ENCODE peak calls at places on chromosome 6, in four cellular contexts. M, F, N and T are unnamed samples.

GRCh38 chr6:166903500-166903899 is 52.9 kb downstream of the RNASET2 start:
- DNase-seq in F (no peak), M (no peak), N (no peak), T (no peak)

GRCh38 chr6:158912591-158912990 is 87.4 kb downstream of the RSPH3 start:
- DNase-seq in N (no peak), M (no peak), F (no peak), T (no peak)

GRCh38 chr6:151068761-151069312 is 170.9 kb upstream of the AKAP12 start:
- DNase-seq in F (peak), M (peak), N (no peak), T (no peak)

GRCh38 chr6:136963259-136963658 is 41.2 kb downstream of the SLC35D3 start:
- DNase-seq in N (no peak), M (no peak), F (no peak), T (no peak)

GRCh38 chr6:17439243-17439993 is 46.0 kb downstream of the CAP2 start:
- DNase-seq in N (no peak), M (peak), F (no peak), T (no peak)

GRCh38 chr6:4794140-4794707 is 18.0 kb downstream of the CDYL start:
- DNase-seq in M (no peak), N (no peak), F (no peak), T (no peak)

GRCh38 chr6:164124986-164125385 is 710.5 kb downstream of the QKI start:
- DNase-seq in F (no peak), N (no peak), M (no peak), T (no peak)

GRCh38 chr6:128017288-128017687 is 116.4 kb upstream of the THEMIS start:
- DNase-seq in N (no peak), F (no peak), M (no peak), T (no peak)

GRCh38 chr6:70257874-70258273 is 45.0 kb downstream of the COL9A1 start:
- DNase-seq in N (no peak), F (no peak), M (no peak), T (no peak)

GRCh38 chr6:16257999-16258708 is 19.8 kb downstream of the GMPR start:
- DNase-seq in N (no peak), F (no peak), M (peak), T (no peak)

GRCh38 chr6:45619994-45620471 is 242.3 kb upstream of the SUPT3H start:
- DNase-seq in N (no peak), M (peak), F (peak), T (no peak)

GRCh38 chr6:116444092-116444491 is 17.1 kb upstream of the CALHM6 start:
- DNase-seq in N (no peak), M (peak), F (no peak), T (no peak)

GRCh38 chr6:41730531-41731436 is 4.6 kb downstream of the TFEB start:
- DNase-seq in M (no peak), N (no peak), F (no peak), T (no peak)

DNA sequence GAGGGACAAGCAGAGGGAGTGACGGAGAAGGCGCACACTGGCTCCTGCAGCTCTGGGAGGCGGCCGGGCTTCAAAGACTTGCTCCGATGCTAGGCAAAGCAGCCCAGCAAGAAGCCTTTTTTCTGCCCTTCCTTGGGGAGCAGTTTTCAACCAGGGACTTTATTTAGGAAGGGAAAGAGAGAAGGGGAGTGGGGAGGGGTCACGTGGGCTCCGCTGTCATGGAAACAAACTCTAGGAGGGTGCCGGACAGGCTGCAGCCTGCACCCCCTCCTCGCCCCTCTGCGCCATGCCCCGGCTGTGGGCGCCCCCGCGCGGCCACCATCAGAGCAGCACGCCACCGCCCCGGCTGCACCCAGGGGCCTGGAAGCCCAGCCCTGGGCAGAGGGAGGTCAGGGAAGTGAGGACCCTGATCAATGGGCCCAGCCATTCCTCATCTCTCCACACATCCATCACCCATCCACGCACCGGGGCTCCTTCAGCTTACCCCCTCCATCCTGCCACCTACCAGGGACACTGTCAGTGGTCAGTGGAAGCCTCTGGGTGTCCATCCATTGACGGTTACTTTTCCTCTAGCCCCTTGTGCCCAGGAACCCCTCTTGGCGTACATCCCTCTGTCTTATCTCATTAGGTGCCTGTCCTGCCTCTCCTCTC is 66.6 kb upstream of the CCDC167 start:
- DNase-seq in F (no peak), N (peak), M (peak), T (peak)
- TF ChIP-seq CTCF in F (peak), N (peak), M (peak), T (no peak)

DNA sequence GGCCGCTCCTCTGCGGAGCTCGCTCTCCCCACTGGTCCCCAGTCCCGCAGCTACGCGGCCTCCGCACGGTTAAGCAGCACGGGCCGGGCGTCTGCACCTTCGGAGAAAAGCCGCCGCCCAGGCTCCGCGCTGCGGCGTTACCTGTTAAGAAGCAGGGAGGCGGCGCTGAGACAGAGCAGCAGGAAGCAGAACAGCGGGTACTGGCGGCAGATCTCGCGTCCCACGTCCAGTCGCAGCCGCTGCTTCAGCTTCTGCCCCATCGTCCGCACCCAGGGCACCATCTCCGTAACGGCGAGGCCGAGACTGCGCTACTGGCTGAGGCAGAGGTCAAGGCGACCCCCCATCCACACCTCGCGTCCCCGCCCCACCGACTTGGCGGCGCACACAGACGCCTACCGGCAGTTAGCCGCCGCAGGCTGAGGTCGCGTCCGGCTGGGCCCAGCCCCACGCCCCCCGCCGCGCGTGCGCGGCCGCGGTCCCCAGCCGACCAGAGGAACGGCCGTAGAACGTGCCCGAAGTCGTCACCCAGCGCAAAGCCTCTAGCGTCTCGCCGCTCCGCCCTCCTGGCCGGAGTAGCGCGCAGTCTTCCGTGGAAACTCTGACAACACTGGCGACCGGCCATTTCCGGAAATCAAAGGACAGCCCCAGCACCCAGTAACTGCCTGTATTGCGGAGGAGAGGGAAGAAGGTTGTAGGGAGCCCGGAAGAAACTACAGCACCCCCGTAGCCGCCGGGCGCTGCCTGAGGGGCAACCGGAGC is at the start of gene SNX14:
- DNase-seq in N (peak), F (peak), M (peak), T (peak)
- TF ChIP-seq CTCF in N (peak), F (no peak), M (no peak), T (no peak)

DNA sequence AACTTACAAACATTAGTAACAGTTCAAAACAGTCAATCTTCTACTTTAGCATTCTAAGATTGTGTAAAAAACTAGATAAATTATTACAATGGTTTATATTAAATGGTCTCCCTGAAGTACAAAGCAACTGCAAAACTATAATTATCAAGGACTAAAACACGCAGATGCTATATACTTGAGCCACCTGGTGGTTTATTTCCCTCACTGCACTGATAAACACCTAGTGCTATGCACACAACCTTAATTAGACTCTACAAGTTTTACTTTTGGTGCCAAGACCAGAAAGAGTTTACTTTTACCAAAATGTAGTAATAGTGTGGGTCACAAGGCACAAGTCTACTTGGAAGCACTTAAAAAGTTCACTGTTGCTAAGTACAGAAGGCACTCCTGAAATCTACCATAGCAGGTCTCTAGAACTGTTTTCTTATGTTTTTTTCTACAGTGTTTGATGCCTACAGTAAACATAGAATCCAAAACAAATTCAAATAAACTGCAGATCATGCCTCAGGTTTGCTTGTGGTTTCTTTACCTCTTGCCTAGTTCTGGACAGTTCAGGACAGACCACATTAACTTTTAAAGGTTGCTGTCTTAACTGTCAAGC is 49.2 kb downstream of the GMDS start:
- DNase-seq in M (peak), F (peak), N (no peak), T (no peak)
- TF ChIP-seq CTCF in M (peak), F (peak), N (peak), T (peak)

DNA sequence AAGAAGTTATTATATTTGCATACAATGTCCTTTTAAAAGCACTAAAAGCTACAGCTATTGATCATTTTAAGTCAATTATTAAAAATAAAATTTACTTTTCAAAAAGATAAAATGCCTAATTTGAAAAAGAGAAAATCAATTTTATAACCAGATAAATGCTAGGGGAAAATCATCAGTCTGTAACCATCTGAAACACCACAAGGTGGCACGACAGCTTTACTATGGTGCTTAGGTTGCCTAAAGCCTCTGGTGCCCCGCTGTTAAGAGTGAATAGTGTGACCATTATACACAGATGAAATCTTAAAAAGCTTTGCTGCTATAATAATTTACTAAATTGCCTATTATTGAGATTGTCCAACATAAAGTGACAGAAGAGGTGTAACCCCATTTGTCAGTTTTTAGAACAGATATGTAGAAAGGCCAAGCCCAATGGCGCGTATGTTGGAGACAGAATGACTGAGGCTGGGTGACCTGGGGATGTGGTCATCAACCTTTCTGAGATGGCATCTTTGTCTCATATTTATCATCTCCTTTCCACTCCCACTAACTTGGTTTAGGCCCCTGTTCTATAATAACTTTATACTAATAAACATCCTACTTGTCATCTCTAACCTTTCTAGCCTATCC is 100.8 kb downstream of the MOXD1 start:
- DNase-seq in N (no peak), F (peak), M (peak), T (no peak)
- TF ChIP-seq CTCF in N (peak), F (peak), M (peak), T (peak)

GRCh38 chr6:122872311-122872710 is 83.3 kb downstream of the SMPDL3A start:
- DNase-seq in F (no peak), N (no peak), M (no peak), T (no peak)

GRCh38 chr6:122868137-122868536 is 79.1 kb downstream of the SMPDL3A start:
- DNase-seq in M (no peak), F (no peak), N (no peak), T (no peak)

GRCh38 chr6:122869437-122870024 is 80.5 kb downstream of the SMPDL3A start:
- DNase-seq in F (peak), N (no peak), M (peak), T (no peak)

GRCh38 chr6:122871079-122871478 is 82.0 kb downstream of the SMPDL3A start:
- DNase-seq in F (peak), N (no peak), M (peak), T (no peak)
- TF ChIP-seq CTCF in F (no peak), N (no peak), M (no peak), T (no peak)

GRCh38 chr6:138757131-138757530 is 16.4 kb upstream of the CCDC28A start:
- DNase-seq in F (no peak), N (no peak), M (peak), T (no peak)

GRCh38 chr6:138752017-138752416 is 21.6 kb upstream of the CCDC28A start:
- DNase-seq in N (no peak), M (no peak), F (no peak), T (no peak)
- TF ChIP-seq CTCF in N (peak), M (no peak), F (no peak), T (no peak)

GRCh38 chr6:96015791-96016776 is at the start of gene FUT9:
- DNase-seq in F (peak), M (no peak), N (peak), T (no peak)
- TF ChIP-seq CTCF in F (no peak), M (no peak), N (peak), T (no peak)